ENCODE peak calls at places on chromosome 11, in nine cellular contexts. G, K, Q, J, T, C, Z, R and S are unnamed samples.

GRCh38 chr11:5696210-5696609 is 6.6 kb downstream of the TRIM22 start:
- DNase-seq in C (no peak), Z (no peak), K (no peak), G (no peak), Q (no peak), J (no peak), R (no peak), T (no peak), S (no peak)

GRCh38 chr11:1078191-1078601 is 3.5 kb downstream of the MUC2 start:
- DNase-seq in T (peak), G (peak), R (no peak), Z (no peak), C (no peak), Q (no peak), J (no peak), K (no peak), S (no peak)

GRCh38 chr11:93504110-93505095 is 38.8 kb downstream of the SMCO4 start:
- DNase-seq in T (no peak), G (no peak), R (no peak), C (no peak), K (no peak), J (no peak), Z (no peak), Q (no peak), S (no peak)

GRCh38 chr11:90747057-90747456 is 524.2 kb upstream of the CHORDC1 start:
- DNase-seq in K (no peak), J (no peak), Q (no peak), Z (no peak), T (no peak), G (no peak), C (no peak), R (no peak), S (no peak)

GRCh38 chr11:126929186-126930085 is 71.1 kb downstream of the KIRREL3 start:
- DNase-seq in J (no peak), G (no peak), Z (no peak), T (no peak), C (no peak), K (no peak), R (no peak), Q (no peak), S (no peak)

GRCh38 chr11:1670928-1671371 is 26.0 kb upstream of the KRTAP5-6 start:
- DNase-seq in T (no peak), J (no peak), Q (no peak), G (no peak), Z (no peak), C (no peak), R (no peak), K (no peak), S (no peak)

GRCh38 chr11:134942633-134943032 is 530.6 kb upstream of the B3GAT1 start:
- DNase-seq in T (no peak), Z (no peak), Q (no peak), C (no peak), K (no peak), J (no peak), R (no peak), G (no peak), S (no peak)

GRCh38 chr11:613369-613968 is 2.3 kb downstream of the IRF7 start:
- DNase-seq in Q (peak), C (peak), G (peak), J (peak), Z (peak), T (no peak), K (no peak), R (no peak), S (no peak)

GRCh38 chr11:118691926-118692830 is 12.7 kb upstream of the TREH start:
- DNase-seq in K (peak), T (no peak), J (no peak), Q (no peak), Z (peak), R (no peak), G (peak), C (no peak), S (no peak)

GRCh38 chr11:28794405-28794804 is 686.2 kb downstream of the METTL15 start:
- DNase-seq in J (peak), Z (no peak), Q (no peak), K (no peak), T (no peak), G (no peak), R (no peak), C (no peak), S (no peak)
- TF ChIP-seq CTCF in J (no peak), Z (no peak), Q (no peak), K (no peak), T (no peak), G (no peak), R (no peak), C (no peak), S (no peak)

DNA sequence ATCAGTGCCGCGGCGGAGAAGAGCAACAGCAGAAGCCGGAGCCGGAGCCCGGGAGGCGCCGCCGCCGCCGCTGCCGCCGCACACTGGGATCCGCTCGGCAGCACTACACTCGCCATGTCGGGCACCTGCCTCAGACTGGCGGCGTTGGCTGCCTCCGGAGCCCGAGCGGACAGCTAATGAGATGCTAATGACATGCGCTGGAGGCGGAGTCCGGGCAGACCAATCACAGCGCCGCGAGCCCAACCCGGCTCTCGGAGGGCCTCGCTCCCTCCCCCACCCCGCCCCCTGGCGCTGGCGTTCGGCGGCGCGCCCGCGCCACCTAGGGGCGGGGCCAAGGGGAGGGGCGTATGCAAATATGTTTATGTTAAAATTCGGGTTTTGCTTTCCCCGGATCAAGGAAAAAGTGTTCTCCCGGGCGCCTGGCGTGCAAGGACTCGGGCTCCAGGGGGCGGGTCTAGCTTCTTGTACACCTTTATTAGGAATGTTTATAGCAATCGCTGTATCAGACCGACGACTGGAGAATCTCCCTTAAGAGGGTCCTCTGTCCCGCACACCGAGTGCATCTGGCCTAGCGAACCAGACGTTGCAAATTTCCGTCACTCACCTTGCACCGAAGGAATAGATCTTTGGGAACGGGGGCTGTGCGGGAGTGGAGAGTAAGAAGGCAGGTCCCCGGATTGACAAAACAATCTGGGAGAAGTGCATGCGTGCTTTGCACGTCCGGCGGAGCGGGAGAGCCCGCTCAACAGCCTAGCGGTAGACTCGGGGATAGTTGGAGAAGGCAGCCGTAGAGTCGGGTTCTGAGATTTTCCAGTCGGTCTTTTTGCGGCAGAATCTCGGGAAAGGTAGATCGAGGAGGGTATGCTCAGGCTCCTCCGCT is at the start of gene CADM1:
- DNase-seq in G (peak), Q (peak), K (peak), R (peak), J (peak), C (no peak), T (peak), Z (peak), S (peak)
- H3K27ac ChIP-seq in G (peak), Q (peak), K (peak), R (no peak), J (no peak), C (no peak), T (peak), Z (peak), S (peak)

DNA sequence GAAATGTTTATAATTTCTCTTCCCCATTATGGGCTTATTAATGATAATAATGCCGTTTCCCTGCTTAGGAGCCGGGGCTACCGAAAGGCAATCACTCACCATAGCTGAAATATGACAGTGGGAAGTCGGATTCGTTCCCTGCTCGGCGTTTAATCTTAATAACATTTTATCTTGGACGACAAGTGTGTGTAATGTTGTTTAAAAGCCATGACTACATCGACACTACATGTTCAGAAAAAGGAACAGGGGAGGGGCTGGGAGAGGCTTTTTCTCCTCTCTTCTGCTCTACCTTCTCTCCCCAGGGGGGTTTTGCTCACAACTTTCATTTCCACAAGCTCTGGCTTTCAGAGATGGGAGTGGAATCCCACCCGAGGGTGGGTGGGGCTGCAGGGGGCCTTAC is 105.5 kb downstream of the DSCAML1 start:
- DNase-seq in T (no peak), J (no peak), Z (no peak), Q (no peak), G (no peak), K (no peak), C (no peak), R (no peak), S (no peak)
- TF ChIP-seq POLR2AphosphoS5 in T (no peak), J (no peak), Z (no peak), Q (no peak), G (no peak), K (no peak), C (no peak), R (no peak), S (no peak)

DNA sequence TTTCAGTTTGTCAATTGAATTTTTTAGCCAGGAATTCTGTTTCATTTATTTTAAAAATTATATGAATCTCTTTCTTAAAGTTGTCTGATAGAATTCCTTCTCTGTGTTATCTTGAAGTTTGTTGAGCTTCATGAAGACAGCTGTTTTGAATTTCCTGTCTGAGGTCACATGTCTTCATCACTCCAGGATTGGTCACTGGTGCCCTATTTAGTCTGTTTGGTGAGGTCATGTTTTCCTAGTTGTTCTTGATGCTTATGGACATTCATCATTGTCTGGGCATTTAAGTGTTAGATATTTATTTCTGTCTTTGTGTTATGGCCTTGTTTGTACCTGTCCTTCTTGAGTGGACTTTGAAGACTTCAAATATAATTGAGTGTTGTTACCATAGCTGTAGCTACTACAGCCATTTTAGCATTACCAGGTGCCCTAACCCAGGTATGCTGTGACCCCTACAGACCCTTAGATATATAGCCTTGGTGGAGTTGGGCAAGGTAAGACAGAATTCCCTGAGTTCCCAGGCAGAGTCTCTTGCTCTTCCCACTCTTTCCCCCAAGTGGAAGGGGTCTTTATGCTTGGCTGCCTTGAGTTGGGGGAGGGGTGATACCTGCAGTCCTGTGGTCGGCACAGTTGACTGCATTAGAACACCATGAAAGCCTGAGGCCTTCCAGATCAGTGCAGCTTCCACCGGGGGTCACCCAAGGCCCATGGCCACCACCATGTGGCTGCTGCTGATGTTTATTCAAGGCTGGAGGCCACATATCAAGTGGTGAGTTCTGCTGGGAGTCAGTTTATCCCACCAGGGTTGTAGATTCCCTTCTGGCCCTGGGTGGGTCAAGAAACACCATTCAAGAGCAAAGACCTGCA is 229.6 kb downstream of the DYNC2H1 start:
- DNase-seq in Q (no peak), Z (no peak), K (no peak), C (no peak), R (no peak), J (peak), G (no peak), T (no peak), S (no peak)
- TF ChIP-seq CTCF in Q (no peak), Z (no peak), K (peak), C (peak), R (no peak), J (peak), G (no peak), T (no peak), S (no peak)

GRCh38 chr11:61700720-61701119 is 20.5 kb downstream of the DAGLA start:
- DNase-seq in J (no peak), K (no peak), Z (no peak), C (no peak), Q (no peak), G (no peak), T (no peak), R (no peak), S (no peak)
- H3K27ac ChIP-seq in J (no peak), K (no peak), Z (peak), C (no peak), Q (peak), G (peak), T (peak), R (peak), S (no peak)